ENCODE peak calls at places on chromosomes 16 and 17, in eight cellular contexts. One of them, this sample, is unnamed.

GRCh38 chr17:65346166-65346565 is 209.0 kb downstream of the RGS9 start:
- DNase-seq in SK-N-SH: no peak
- DNase-seq in uterus: no peak
- DNase-seq in kidney: no peak
- DNase-seq in Peyer's patch: no peak
- DNase-seq in AG04450: no peak
- DNase-seq in IMR-90: no peak
- DNase-seq in stomach: no peak
- DNase-seq in this sample: no peak

GRCh38 chr16:75820672-75821071 is 94.4 kb upstream of the CPHXL start:
- DNase-seq in IMR-90: no peak
- DNase-seq in Peyer's patch: no peak
- DNase-seq in kidney: no peak
- DNase-seq in SK-N-SH: no peak
- DNase-seq in AG04450: no peak
- DNase-seq in stomach: no peak
- DNase-seq in uterus: no peak
- DNase-seq in this sample: no peak

GRCh38 chr16:9499921-9500593 is 408.6 kb downstream of the HAPSTR1 start:
- DNase-seq in Peyer's patch: no peak
- DNase-seq in IMR-90: no peak
- DNase-seq in kidney: no peak
- DNase-seq in SK-N-SH: no peak
- DNase-seq in stomach: no peak
- DNase-seq in AG04450: no peak
- DNase-seq in uterus: no peak
- DNase-seq in this sample: no peak

GRCh38 chr17:27376637-27377547 is 79.4 kb upstream of the KSR1 start:
- DNase-seq in Peyer's patch: no peak
- DNase-seq in kidney: no peak
- DNase-seq in AG04450: no peak
- DNase-seq in IMR-90: peak
- DNase-seq in stomach: no peak
- DNase-seq in uterus: no peak
- DNase-seq in SK-N-SH: no peak
- DNase-seq in this sample: no peak

GRCh38 chr17:40070895-40071719 is 8.3 kb downstream of the THRA start:
- DNase-seq in uterus: peak
- DNase-seq in kidney: peak
- DNase-seq in SK-N-SH: no peak
- DNase-seq in Peyer's patch: peak
- DNase-seq in AG04450: no peak
- DNase-seq in IMR-90: no peak
- DNase-seq in stomach: peak
- DNase-seq in this sample: peak

GRCh38 chr16:87657621-87658192 is 55.4 kb downstream of the JPH3 start:
- DNase-seq in Peyer's patch: no peak
- DNase-seq in SK-N-SH: no peak
- DNase-seq in AG04450: no peak
- DNase-seq in IMR-90: no peak
- DNase-seq in kidney: no peak
- DNase-seq in uterus: no peak
- DNase-seq in stomach: no peak
- DNase-seq in this sample: no peak

GRCh38 chr16:67987460-67988160 is 7.3 kb upstream of the DPEP3 start:
- DNase-seq in Peyer's patch: no peak
- DNase-seq in IMR-90: no peak
- DNase-seq in AG04450: no peak
- DNase-seq in stomach: no peak
- DNase-seq in uterus: no peak
- DNase-seq in SK-N-SH: no peak
- DNase-seq in kidney: no peak
- DNase-seq in this sample: peak

GRCh38 chr17:44363613-44364159 is at the start of gene FAM171A2:
- DNase-seq in uterus: peak
- DNase-seq in AG04450: peak
- DNase-seq in IMR-90: peak
- DNase-seq in Peyer's patch: no peak
- DNase-seq in kidney: peak
- DNase-seq in stomach: peak
- DNase-seq in SK-N-SH: peak
- DNase-seq in this sample: peak

GRCh38 chr17:44997733-44998520 is 29.8 kb upstream of the C1QL1 start:
- DNase-seq in Peyer's patch: no peak
- DNase-seq in AG04450: no peak
- DNase-seq in uterus: no peak
- DNase-seq in stomach: no peak
- DNase-seq in kidney: no peak
- DNase-seq in IMR-90: peak
- DNase-seq in SK-N-SH: no peak
- DNase-seq in this sample: no peak

GRCh38 chr17:58283674-58284612 is 3.2 kb upstream of the MPO start:
- DNase-seq in SK-N-SH: no peak
- DNase-seq in kidney: peak
- DNase-seq in IMR-90: no peak
- DNase-seq in stomach: no peak
- DNase-seq in Peyer's patch: no peak
- DNase-seq in uterus: no peak
- DNase-seq in AG04450: no peak
- DNase-seq in this sample: no peak
- H3K27ac ChIP-seq in SK-N-SH: no peak
- H3K27ac ChIP-seq in kidney: no peak
- H3K27ac ChIP-seq in IMR-90: no peak
- H3K27ac ChIP-seq in stomach: no peak
- H3K27ac ChIP-seq in Peyer's patch: no peak
- H3K27ac ChIP-seq in uterus: no peak
- H3K27ac ChIP-seq in AG04450: no peak
- H3K27ac ChIP-seq in this sample: no peak

DNA sequence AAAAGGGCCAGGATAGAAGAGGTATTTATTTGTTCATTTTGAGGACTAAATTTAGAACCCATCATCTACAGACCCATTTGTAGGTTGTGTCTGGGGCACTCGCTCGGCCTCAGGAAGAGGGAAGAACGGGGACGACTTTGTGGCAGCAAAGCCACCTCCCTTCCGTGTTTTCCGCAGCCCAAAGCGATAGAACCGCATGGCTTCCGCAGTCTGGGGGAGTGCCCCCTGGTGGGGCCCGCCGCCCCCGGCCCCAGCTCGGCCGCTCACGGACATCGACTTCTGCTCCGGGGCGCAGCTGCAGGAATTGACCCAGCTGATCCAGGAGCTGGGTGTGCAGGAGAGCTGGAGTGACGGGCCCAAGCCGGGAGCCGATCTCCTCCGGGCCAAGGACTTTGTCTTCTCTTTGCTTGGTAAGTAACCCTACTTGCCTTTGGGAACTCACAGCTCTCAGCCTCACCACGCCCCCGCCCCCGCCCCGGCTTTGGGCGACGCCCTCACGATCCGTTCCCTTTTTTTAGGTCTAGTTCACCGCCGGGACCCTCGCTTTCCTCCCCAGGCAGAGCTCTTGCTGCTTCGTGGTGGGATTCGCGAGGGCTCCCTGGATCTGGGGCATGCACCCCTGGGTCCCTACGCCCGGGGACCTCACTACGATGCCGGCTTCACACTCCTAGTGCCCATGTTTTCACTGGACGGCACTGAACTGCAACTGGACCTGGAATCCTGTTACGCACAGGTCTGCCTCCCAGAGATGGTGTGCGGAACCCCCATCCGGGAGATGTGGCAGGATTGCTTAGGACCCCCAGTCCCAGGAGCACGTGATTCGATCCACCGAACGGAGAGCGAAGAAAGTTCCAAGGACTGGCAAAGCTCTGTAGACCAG is 681 bp downstream of the TMEM102 start:
- DNase-seq in stomach: peak
- DNase-seq in kidney: no peak
- DNase-seq in Peyer's patch: peak
- DNase-seq in AG04450: no peak
- DNase-seq in IMR-90: no peak
- DNase-seq in SK-N-SH: peak
- DNase-seq in uterus: no peak
- DNase-seq in this sample: peak
- TF ChIP-seq CTCF in stomach: no peak
- TF ChIP-seq CTCF in kidney: no peak
- TF ChIP-seq CTCF in Peyer's patch: peak
- TF ChIP-seq CTCF in AG04450: peak
- TF ChIP-seq CTCF in IMR-90: peak
- TF ChIP-seq CTCF in SK-N-SH: peak
- TF ChIP-seq CTCF in uterus: no peak
- TF ChIP-seq CTCF in this sample: no peak

DNA sequence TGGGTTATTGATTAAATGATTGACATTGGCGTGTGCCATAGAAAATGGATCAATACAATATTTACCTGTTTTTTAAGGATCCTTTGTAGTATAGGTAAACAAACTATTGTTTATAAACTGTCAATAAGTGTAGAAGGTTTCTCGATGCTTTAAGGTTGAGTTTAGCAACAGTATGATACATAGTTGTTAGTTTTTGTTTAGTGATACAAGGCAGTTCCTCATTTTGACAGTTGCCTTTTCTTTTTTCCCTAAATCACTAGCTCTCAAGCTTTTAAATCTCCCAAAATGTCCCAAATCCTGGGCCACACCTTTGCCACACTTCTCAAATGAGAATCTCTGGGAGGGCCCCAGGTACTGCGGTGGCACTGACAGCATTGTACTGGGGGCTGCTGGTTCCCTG is 57.3 kb downstream of the EPN2 start:
- DNase-seq in stomach: no peak
- DNase-seq in uterus: no peak
- DNase-seq in kidney: no peak
- DNase-seq in Peyer's patch: no peak
- DNase-seq in IMR-90: no peak
- DNase-seq in AG04450: no peak
- DNase-seq in SK-N-SH: no peak
- DNase-seq in this sample: no peak
- H3K27ac ChIP-seq in stomach: no peak
- H3K27ac ChIP-seq in uterus: no peak
- H3K27ac ChIP-seq in kidney: no peak
- H3K27ac ChIP-seq in Peyer's patch: no peak
- H3K27ac ChIP-seq in IMR-90: no peak
- H3K27ac ChIP-seq in AG04450: no peak
- H3K27ac ChIP-seq in SK-N-SH: no peak
- H3K27ac ChIP-seq in this sample: no peak

GRCh38 chr17:41406205-41406604 is 8.8 kb upstream of the KRT31 start:
- DNase-seq in Peyer's patch: no peak
- DNase-seq in IMR-90: no peak
- DNase-seq in SK-N-SH: no peak
- DNase-seq in kidney: no peak
- DNase-seq in stomach: no peak
- DNase-seq in uterus: no peak
- DNase-seq in AG04450: no peak
- DNase-seq in this sample: no peak
- TF ChIP-seq CTCF in Peyer's patch: no peak
- TF ChIP-seq CTCF in IMR-90: no peak
- TF ChIP-seq CTCF in SK-N-SH: no peak
- TF ChIP-seq CTCF in kidney: peak
- TF ChIP-seq CTCF in stomach: no peak
- TF ChIP-seq CTCF in uterus: no peak
- TF ChIP-seq CTCF in AG04450: no peak
- TF ChIP-seq CTCF in this sample: no peak

GRCh38 chr17:18038861-18039534 is at the start of the genes ATPAF2 and GID4:
- DNase-seq in kidney: peak
- DNase-seq in Peyer's patch: peak
- DNase-seq in uterus: peak
- DNase-seq in AG04450: peak
- DNase-seq in SK-N-SH: peak
- DNase-seq in stomach: peak
- DNase-seq in IMR-90: peak
- DNase-seq in this sample: peak
- H3K27ac ChIP-seq in kidney: peak
- H3K27ac ChIP-seq in Peyer's patch: peak
- H3K27ac ChIP-seq in uterus: peak
- H3K27ac ChIP-seq in AG04450: no peak
- H3K27ac ChIP-seq in SK-N-SH: peak
- H3K27ac ChIP-seq in stomach: peak
- H3K27ac ChIP-seq in IMR-90: peak
- H3K27ac ChIP-seq in this sample: peak

DNA sequence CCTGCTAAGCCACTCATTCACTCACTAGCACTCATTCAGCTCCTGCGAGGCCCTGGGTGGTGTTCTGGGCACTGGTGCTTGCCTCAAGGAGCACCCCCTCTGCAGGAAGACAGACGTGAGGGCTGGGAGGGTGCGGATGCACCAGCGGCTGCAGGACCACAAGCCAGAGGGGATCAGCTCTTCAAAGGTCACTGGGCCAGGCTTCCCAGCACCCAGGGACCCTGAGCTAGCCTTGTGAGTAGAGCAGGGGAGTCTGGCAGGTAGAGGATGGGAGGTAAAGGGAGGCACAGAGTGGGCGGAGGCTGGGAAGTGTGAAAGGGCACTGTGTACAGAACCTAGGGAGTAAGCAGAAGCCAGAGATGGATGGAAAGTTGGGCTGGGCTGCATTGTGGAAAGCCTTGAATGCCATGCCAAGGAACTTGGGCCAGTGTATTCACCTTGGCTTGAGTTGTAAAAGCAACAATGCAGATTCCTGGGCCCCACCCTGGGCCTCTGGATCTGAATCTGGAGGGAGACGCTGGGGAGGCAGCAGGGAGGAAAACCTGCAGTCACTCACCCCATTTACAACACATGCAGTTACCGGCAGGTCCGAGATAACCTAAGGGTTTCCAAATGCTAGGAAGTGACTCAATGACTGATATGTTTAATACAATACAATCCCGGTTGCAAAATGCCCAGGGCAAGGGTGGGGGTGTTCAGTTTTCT is 1.7 kb downstream of the IL4R start:
- DNase-seq in AG04450: no peak
- DNase-seq in Peyer's patch: peak
- DNase-seq in SK-N-SH: no peak
- DNase-seq in uterus: peak
- DNase-seq in kidney: peak
- DNase-seq in stomach: peak
- DNase-seq in IMR-90: peak
- DNase-seq in this sample: peak
- TF ChIP-seq CTCF in AG04450: no peak
- TF ChIP-seq CTCF in Peyer's patch: no peak
- TF ChIP-seq CTCF in SK-N-SH: no peak
- TF ChIP-seq CTCF in uterus: no peak
- TF ChIP-seq CTCF in kidney: no peak
- TF ChIP-seq CTCF in stomach: no peak
- TF ChIP-seq CTCF in IMR-90: no peak
- TF ChIP-seq CTCF in this sample: no peak

DNA sequence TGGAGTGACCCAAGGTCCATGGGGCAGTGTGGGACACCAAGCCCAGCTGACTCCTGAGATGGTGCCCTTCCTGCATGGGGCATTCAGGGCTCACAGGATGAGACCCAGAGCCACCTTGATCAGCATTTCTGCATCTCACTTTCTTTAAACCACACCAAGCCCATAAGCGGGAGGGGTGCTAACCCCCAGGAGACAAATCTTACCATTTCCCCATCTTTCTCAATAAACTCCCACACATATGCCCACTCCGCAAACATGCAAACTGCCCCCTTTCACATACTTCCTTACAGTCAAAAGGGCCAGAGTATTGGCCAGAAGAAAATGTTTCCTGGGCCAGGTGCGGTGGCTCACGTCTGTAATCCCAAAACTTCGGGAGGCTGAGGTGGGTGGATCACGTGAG is 3.7 kb upstream of the SLC39A11 start:
- DNase-seq in kidney: no peak
- DNase-seq in Peyer's patch: no peak
- DNase-seq in SK-N-SH: no peak
- DNase-seq in IMR-90: no peak
- DNase-seq in stomach: no peak
- DNase-seq in uterus: no peak
- DNase-seq in AG04450: no peak
- DNase-seq in this sample: no peak
- H3K27ac ChIP-seq in kidney: no peak
- H3K27ac ChIP-seq in Peyer's patch: no peak
- H3K27ac ChIP-seq in SK-N-SH: no peak
- H3K27ac ChIP-seq in IMR-90: no peak
- H3K27ac ChIP-seq in stomach: no peak
- H3K27ac ChIP-seq in uterus: no peak
- H3K27ac ChIP-seq in AG04450: no peak
- H3K27ac ChIP-seq in this sample: no peak

This sample was measured in adrenal gland.